ENCODE peak calls at places on chromosome 7, in eight cellular contexts. X is K562, I is esophagus muscularis mucosa, L is H1, E is IMR-90, C is uterus, Y is A549, Q is transverse colon. R is an unnamed sample.

GRCh38 chr7:140923358-140924006 is 1.2 kb downstream of the BRAF start:
- DNase-seq in X (peak; percentile 31), I (no peak), L (no peak), E (no peak), C (no peak), Y (no peak), Q (no peak), R (no peak)

GRCh38 chr7:45975367-45975766 is 54.3 kb upstream of the IGFBP3 start:
- DNase-seq in X (no peak), I (no peak), L (no peak), E (peak; percentile 21), C (no peak), Y (no peak), Q (no peak), R (no peak)

GRCh38 chr7:20197125-20197524 is 20.1 kb downstream of the MACC1 start:
- DNase-seq in X (no peak), I (no peak), L (no peak), E (peak; percentile 16), C (no peak), Y (no peak), Q (no peak), R (no peak)

GRCh38 chr7:95632609-95633008 is 36.3 kb upstream of the PDK4 start:
- DNase-seq in X (no peak), I (no peak), L (no peak), E (peak; percentile 8), C (no peak), Y (no peak), Q (no peak), R (no peak)

GRCh38 chr7:132575336-132575986 is 809 bp downstream of the PLXNA4 start:
- DNase-seq in X (no peak), I (no peak), L (no peak), E (peak; percentile 18), C (peak; percentile 61), Y (peak; percentile 36), Q (peak; percentile 25), R (no peak)

GRCh38 chr7:155816996-155817395 is 4.7 kb upstream of the SHH start:
- DNase-seq in X (no peak), I (no peak), L (no peak), E (no peak), C (no peak), Y (no peak), Q (no peak), R (peak; percentile 47)

GRCh38 chr7:4461511-4461910 is 220.6 kb upstream of the FOXK1 start:
- DNase-seq in X (no peak), I (no peak), L (no peak), E (no peak), C (no peak), Y (no peak), Q (no peak), R (no peak)

GRCh38 chr7:101125989-101126650 is 784 bp upstream of the SERPINE1 start:
- DNase-seq in X (no peak), I (no peak), L (no peak), E (peak; percentile 75), C (peak; percentile 81), Y (peak; percentile 91), Q (peak; percentile 23), R (peak; percentile 82)

GRCh38 chr7:82056282-82056681 is 286.4 kb upstream of the HGF start:
- DNase-seq in X (no peak), I (no peak), L (no peak), E (peak; percentile 31), C (no peak), Y (no peak), Q (no peak), R (no peak)

GRCh38 chr7:114354306-114354705 is 60.3 kb upstream of the FOXP2 start:
- DNase-seq in X (no peak), I (no peak), L (no peak), E (no peak), C (no peak), Y (no peak), Q (no peak), R (no peak)

GRCh38 chr7:120023494-120024167 is 249.3 kb upstream of the KCND2 start:
- DNase-seq in X (no peak), I (no peak), L (no peak), E (peak; percentile 85), C (no peak), Y (no peak), Q (no peak), R (no peak)

DNA sequence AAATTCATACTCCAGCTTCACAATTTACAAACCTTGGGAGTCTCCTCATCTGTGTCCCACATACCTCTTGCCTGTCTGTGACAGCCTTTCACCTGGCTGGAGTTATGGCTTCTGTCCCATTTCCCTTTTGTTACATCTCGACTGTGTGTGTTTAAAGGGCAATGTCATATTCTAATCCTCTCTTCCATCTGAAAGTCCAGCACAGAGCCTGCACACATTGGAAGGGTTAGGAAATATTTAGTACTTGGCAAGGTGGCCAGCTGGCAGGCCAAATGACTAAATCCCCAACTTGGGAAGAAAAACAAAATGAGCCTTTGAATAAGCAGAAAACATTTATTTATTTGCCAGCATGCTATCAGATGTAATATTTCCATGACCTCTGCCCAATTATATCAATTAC is 120.1 kb upstream of the STK17A start:
- DNase-seq in X (no peak), I (no peak), L (no peak), E (no peak), C (peak; percentile 24), Y (no peak), Q (no peak), R (no peak)
- H3K4me1 ChIP-seq in X (no peaks in the 10 kb centered on the region), I (peaks cover 25% of the 10 kb centered on the region), L (peaks cover 13% of the 10 kb centered on the region), E (peaks cover 2% of the 10 kb centered on the region), C (no peaks in the 10 kb centered on the region), Y (no peaks in the 10 kb centered on the region), Q (no peaks in the 10 kb centered on the region), R (peaks cover 26% of the 10 kb centered on the region)

GRCh38 chr7:74453321-74454011 is at the start of gene GTF2IRD1:
- DNase-seq in X (peak; percentile 93), I (peak; percentile 93), L (no peak), E (peak; percentile 73), C (peak; percentile 77), Y (peak; percentile 88), Q (peak; percentile 78), R (no peak)
- TF ChIP-seq POLR2A in X (peak; percentile 53), I (no peak), L (no peak), E (peak; percentile 37), C (no peak), Y (peak; percentile 5), Q (no peak), R (no peak)

DNA sequence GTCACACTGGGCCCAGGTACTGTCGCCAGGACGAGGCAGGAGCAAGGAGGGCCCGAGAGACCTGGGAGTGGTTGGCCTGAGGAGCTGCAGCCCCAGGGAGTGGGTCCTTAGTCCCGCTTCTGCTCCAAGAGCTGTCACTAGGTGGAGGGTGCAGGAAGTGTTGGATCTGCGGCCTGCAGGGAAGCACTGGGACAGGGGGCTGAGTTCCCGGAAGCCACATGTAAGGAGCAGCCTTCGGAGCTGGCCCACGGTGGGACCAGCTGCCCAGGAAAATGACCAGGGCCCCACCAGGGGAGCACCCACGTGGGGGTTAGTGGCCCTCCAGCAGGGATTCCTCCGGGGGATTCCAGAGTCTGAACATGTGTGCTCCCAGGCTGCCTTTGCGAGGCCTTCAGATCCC is 9.2 kb upstream of the AQP1 start:
- DNase-seq in X (no peak), I (no peak), L (no peak), E (no peak), C (no peak), Y (no peak), Q (no peak), R (no peak)
- H3K4me1 ChIP-seq in X (peaks cover 13% of the 10 kb centered on the region), I (peaks cover 81% of the 10 kb centered on the region), L (no peaks in the 10 kb centered on the region), E (peaks cover 11% of the 10 kb centered on the region), C (peaks cover 5% of the 10 kb centered on the region), Y (peaks cover 10% of the 10 kb centered on the region), Q (peaks cover 18% of the 10 kb centered on the region), R (peaks cover 37% of the 10 kb centered on the region)

GRCh38 chr7:31315758-31316157 is 24.8 kb downstream of the NEUROD6 start:
- DNase-seq in X (no peak), I (no peak), L (no peak), E (no peak), C (no peak), Y (no peak), Q (no peak), R (no peak)

GRCh38 chr7:31320675-31321074 is 19.9 kb downstream of the NEUROD6 start:
- DNase-seq in X (no peak), I (no peak), L (no peak), E (no peak), C (no peak), Y (no peak), Q (no peak), R (no peak)

GRCh38 chr7:31314781-31315180 is 25.7 kb downstream of the NEUROD6 start:
- DNase-seq in X (no peak), I (no peak), L (no peak), E (no peak), C (no peak), Y (no peak), Q (no peak), R (no peak)

GRCh38 chr7:31316876-31317275 is 23.6 kb downstream of the NEUROD6 start:
- DNase-seq in X (no peak), I (no peak), L (no peak), E (no peak), C (no peak), Y (no peak), Q (no peak), R (no peak)

DNA sequence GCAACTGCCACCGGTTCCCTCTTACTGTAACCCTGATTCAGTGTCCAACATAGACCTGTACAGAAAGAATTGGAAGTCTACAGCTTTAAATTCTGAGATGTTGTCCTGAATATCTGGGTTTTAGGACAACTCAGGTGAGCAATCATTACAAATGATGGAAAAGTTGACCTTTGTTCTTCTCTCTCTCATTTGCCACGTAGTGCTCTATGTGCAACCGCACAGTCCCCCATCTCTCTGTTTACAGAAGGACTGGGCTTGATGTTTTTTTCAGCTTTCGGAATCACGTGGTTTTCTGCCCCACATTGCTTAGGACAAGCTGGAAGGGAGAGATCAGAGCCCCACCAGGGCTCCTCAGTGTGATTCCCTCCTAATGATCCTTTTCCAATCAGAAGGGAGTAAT is 22.2 kb downstream of the NEUROD6 start:
- DNase-seq in X (no peak), I (no peak), L (no peak), E (no peak), C (no peak), Y (no peak), Q (no peak), R (no peak)
- TF ChIP-seq POLR2A in X (no peak), I (no peak), L (no peak), E (no peak), C (no peak), Y (no peak), Q (no peak), R (no peak)

GRCh38 chr7:127677433-127678230 is 25.6 kb downstream of the SND1 start:
- DNase-seq in X (no peak), I (no peak), L (no peak), E (no peak), C (no peak), Y (no peak), Q (no peak), R (no peak)
- H3K4me1 ChIP-seq in X (no peaks in the 10 kb centered on the region), I (peaks cover 11% of the 10 kb centered on the region), L (peaks cover 13% of the 10 kb centered on the region), E (peaks cover 16% of the 10 kb centered on the region), C (peaks cover 12% of the 10 kb centered on the region), Y (peaks cover 13% of the 10 kb centered on the region), Q (no peaks in the 10 kb centered on the region), R (peaks cover 9% of the 10 kb centered on the region)